ENCODE peak calls at places on chromosome 4, in five cellular contexts. S, A, Q, X and K are unnamed samples.

GRCh38 chr4:16322183-16322582 is 95.9 kb upstream of the TAPT1 start:
- DNase-seq in Q (no peak), X (no peak), A (no peak), S (no peak), K (no peak)

GRCh38 chr4:24736066-24736465 is 59.3 kb upstream of the SOD3 start:
- DNase-seq in Q (no peak), X (no peak), A (no peak), S (peak; percentile 64), K (no peak)

GRCh38 chr4:46999584-46999983 is 6.2 kb upstream of the GABRA4 start:
- DNase-seq in S (peak; percentile 52), A (no peak), Q (no peak), X (no peak), K (no peak)

GRCh38 chr4:153765836-153766235 is 6.0 kb upstream of the RNF175 start:
- DNase-seq in Q (no peak), X (no peak), A (no peak), S (no peak), K (no peak)

GRCh38 chr4:16574981-16575380 is 323.5 kb downstream of the LDB2 start:
- DNase-seq in X (no peak), Q (no peak), S (no peak), A (no peak), K (no peak)

GRCh38 chr4:170777663-170778062 is 687.9 kb upstream of the AADAT start:
- DNase-seq in A (no peak), Q (no peak), S (no peak), X (no peak), K (no peak)

GRCh38 chr4:183443609-183444148 is 757 bp upstream of the CDKN2AIP start:
- DNase-seq in S (no peak), A (peak; percentile 49), X (no peak), Q (peak; percentile 91), K (peak; percentile 34)

GRCh38 chr4:110231869-110232268 is 33.5 kb upstream of the ELOVL6 start:
- DNase-seq in X (no peak), S (no peak), Q (no peak), A (no peak), K (no peak)

GRCh38 chr4:156790866-156791265 is 180.7 kb downstream of the PDGFC start:
- DNase-seq in A (no peak), Q (no peak), X (no peak), S (peak; percentile 78), K (no peak)

GRCh38 chr4:147019061-147019460 is 73.4 kb upstream of the TTC29 start:
- DNase-seq in A (peak; percentile 45), X (peak; percentile 44), Q (peak; percentile 88), S (peak; percentile 77), K (peak; percentile 56)

GRCh38 chr4:35934370-35934981 is 309.8 kb downstream of the ARAP2 start:
- DNase-seq in Q (no peak), A (no peak), S (peak; percentile 35), X (no peak), K (no peak)

GRCh38 chr4:46931981-46932380 is 22.9 kb upstream of the COX7B2 start:
- DNase-seq in X (no peak), Q (no peak), S (peak; percentile 58), A (no peak), K (no peak)

GRCh38 chr4:65645185-65645584 is 25.1 kb downstream of the EPHA5 start:
- DNase-seq in Q (no peak), S (peak; percentile 38), X (no peak), A (no peak), K (no peak)

GRCh38 chr4:2368779-2369437 is 49.5 kb downstream of the ZFYVE28 start:
- DNase-seq in A (no peak), S (no peak), Q (no peak), X (no peak), K (no peak)

GRCh38 chr4:100907465-100908454 is 389.9 kb upstream of the EMCN start:
- DNase-seq in S (peak; percentile 35), Q (no peak), X (no peak), A (no peak), K (no peak)
- TF ChIP-seq CTCF in S (peak; percentile 34), Q (no peak), X (peak; percentile 38), A (no peak), K (no peak)

DNA sequence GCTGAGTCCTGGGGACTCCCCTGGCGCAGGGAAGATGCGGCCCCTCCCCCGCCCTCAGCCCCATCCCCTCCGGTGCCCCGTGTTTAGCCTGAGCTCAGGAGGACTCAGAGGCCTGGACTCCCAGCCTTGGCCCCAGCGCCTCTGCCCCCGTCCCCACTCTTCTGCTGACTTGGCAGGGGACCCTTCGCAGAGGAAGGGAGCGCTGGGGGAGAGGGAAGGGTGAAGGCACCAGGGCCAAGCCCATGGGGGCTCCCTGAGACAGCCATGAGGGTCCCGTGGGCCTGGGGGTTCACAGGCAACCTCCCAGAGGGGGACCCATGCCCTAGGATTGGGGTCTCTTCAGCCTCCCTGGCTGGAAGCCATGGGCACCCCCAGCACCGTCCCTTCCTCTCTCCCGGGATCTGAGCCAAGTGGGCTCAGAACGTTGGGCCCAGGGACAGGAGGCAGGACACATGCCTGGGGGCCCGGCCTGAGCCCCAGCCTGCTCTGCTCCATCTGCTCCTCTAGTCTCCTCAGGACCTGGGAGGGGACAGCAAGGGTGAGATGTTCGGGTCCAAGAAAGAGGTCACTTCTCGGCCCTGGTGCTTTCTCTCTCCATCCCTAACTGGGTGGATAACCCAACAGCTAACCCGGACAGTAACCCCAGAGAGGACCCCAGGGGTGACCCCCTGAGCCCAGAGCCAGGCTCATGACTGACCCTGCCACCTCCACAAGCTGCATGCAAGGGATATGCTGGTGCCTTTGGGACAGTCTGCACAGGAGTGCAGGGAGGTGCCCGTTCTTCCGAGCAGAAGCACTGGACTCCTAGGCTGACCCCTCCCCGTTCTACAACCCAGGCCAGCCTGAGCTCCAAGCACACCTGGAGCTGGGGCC is 1.5 kb upstream of the CPLX1 start:
- DNase-seq in A (no peak), X (no peak), Q (no peak), S (no peak), K (no peak)
- H3K4me3 ChIP-seq in A (no peak overlapping the region), X (no peak overlapping the region), Q (no peak overlapping the region), S (peak overlapping the region; percentile 38), K (no peak overlapping the region)

DNA sequence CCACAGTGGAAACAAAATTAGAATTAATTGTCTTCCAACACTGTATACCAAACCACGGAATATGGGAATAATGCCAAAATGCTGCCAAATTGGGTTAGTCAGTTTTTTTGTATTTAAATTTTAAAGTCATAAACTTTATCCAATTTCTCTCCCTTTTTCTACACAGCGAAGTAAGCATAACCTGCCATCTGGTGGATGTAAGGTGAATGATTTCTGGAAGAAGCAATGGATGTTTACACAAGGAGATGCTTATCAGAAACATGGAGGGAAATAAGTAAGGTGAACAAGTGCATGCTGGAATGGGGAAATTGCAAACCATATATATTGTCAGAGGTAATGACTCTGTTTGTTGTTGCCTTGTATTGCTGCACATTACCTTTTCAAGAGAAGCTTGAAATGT is 691.9 kb downstream of the TECRL start:
- DNase-seq in S (peak; percentile 9), X (no peak), A (no peak), Q (no peak), K (no peak)
- TF ChIP-seq CTCF in S (no peak), X (no peak), A (no peak), Q (no peak), K (no peak)

DNA sequence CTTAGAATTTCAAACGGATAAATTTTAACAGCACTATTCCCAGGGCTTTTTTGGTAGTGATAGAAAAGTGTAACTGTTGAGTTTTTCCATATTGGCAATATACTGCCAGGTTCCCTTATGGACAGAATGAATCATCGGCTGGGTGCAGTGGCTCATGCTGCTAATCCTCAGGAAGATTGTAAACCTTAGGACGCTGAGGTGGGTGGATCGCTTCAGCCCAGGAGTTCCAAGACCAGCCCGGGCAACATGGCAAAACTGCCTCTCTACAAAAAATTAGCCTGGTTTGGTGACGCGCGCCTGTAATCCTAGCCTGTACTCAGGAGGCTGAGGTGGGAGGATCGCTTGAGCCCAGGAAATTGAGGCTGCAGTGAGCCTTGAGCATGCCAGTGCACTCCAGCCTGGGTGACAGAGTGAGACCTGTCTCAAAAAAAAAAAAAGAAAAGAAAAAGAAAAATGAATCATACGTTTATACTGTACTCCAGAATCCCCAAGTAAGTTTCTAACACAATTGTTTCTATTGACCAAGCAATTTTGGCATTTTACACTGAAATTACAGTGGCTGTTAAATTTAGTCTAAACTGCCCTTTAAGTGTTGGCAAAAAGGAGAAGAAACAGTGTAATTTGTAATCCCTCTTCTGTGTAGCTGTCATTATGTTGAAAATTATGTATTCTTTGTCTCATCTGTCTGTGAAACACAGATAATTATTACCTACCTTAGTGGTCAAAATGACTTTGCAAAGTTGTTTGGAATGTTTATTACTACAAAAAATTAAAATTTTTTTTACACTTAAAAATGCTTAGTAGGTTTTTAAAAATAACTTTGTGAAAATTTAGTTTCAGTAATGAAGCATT is 1.8 kb downstream of the SLC30A9 start:
- DNase-seq in X (no peak), A (no peak), Q (no peak), S (peak; percentile 4), K (no peak)
- H3K4me3 ChIP-seq in X (no peak overlapping the region), A (peak overlapping the region; percentile 74), Q (no peak overlapping the region), S (peak overlapping the region; percentile 92), K (no peak overlapping the region)

DNA sequence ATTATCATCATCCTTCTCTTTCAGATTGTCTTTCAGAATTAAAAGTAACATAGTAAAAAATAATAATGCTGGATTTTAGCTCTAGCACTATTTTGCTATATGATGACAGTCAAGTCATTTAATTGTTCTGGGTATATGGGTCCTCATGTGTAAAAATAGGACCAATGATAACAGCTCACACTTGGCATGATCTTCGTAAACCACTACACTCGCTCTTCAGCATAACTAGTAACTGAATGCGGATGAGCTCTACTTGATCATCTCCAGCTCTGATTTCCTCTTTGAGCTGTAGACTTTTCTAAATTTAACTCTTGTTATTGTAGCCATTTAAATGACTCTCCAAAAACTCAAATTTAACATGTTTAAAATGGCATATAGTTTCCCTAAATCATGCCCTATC is 831.8 kb upstream of the HS3ST1 start:
- DNase-seq in X (no peak), Q (no peak), S (no peak), A (no peak), K (no peak)
- TF ChIP-seq CTCF in X (no peak), Q (no peak), S (no peak), A (no peak), K (no peak)

GRCh38 chr4:173793937-173794510 is 264.0 kb upstream of the HAND2 start:
- DNase-seq in Q (no peak), A (no peak), S (no peak), X (no peak), K (no peak)
- H3K4me3 ChIP-seq in Q (no peak overlapping the region), A (no peak overlapping the region), S (no peak overlapping the region), X (no peak overlapping the region), K (no peak overlapping the region)

GRCh38 chr4:80183196-80184052 is 13.9 kb upstream of the PRDM8 start:
- DNase-seq in X (peak; percentile 35), Q (peak; percentile 89), A (peak; percentile 44), S (peak; percentile 16), K (peak; percentile 59)
- TF ChIP-seq CTCF in X (no peak), Q (no peak), A (no peak), S (no peak), K (no peak)

DNA sequence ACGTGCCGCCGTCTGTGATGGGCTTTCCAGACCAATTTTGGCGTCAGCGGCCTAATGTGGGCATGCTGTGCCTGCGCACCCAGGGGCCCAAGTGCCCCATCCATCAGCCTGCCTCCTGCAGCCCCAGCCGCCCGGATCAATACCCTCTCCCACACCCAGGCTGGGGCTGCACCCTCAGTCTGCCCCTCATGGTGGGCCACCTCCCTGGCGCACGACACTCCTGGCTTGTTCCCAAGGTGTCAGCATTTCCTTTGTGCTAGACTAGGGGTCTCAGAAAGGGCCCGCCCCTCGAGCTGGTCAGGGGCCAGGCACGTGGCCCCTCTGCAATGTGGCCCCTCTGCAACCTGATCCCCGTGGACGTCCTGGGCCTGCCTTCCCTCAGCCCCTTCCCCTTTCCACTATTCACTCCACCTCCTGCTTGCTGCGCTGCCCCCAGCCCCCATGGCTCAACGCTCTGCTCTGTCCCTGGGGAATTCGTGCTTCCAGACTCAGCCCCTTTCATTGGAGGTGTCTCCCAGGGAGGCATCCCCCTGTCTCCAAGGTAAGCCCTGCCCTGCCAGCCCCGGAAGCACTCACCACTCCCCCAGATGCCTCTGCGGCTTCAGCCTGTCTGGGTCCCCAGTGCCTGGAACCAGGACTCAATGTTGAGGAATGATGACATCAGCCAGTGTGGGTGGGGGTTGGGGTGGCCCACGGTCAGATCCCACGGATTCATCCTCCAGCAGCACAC is 130.8 kb downstream of the HMX1 start:
- DNase-seq in Q (peak; percentile 76), A (no peak), S (no peak), X (peak; percentile 10), K (no peak)
- H3K4me3 ChIP-seq in Q (no peak overlapping the region), A (no peak overlapping the region), S (no peak overlapping the region), X (no peak overlapping the region), K (no peak overlapping the region)